ENCODE peak calls at places on chromosomes 5 and 9, in six cellular contexts. One of them, this sample, is unnamed. For H3K36me3, the result is how much of the 10 kb centered on the place peaks cover.

GRCh38 chr5:158406884-158407790 is 548.2 kb upstream of the CLINT1 start:
- ATAC-seq in heart right ventricle: no peak
- ATAC-seq in HCT116: no peak
- ATAC-seq in right lobe of liver: no peak
- ATAC-seq in upper lobe of left lung: no peak
- ATAC-seq in lung: no peak
- ATAC-seq in this sample: no peak

GRCh38 chr9:92631452-92632211 is 38.3 kb downstream of the IPPK start:
- ATAC-seq in heart right ventricle: no peak
- ATAC-seq in HCT116: no peak
- ATAC-seq in right lobe of liver: no peak
- ATAC-seq in upper lobe of left lung: no peak
- ATAC-seq in lung: no peak
- ATAC-seq in this sample: no peak

GRCh38 chr9:101738566-101739183 is at the start of gene GRIN3A:
- ATAC-seq in heart right ventricle: peak
- ATAC-seq in HCT116: no peak
- ATAC-seq in right lobe of liver: peak
- ATAC-seq in upper lobe of left lung: no peak
- ATAC-seq in lung: no peak
- ATAC-seq in this sample: peak

GRCh38 chr5:106875591-106876297 is 795.0 kb downstream of the EFNA5 start:
- ATAC-seq in heart right ventricle: peak
- ATAC-seq in HCT116: peak
- ATAC-seq in right lobe of liver: peak
- ATAC-seq in upper lobe of left lung: peak
- ATAC-seq in lung: peak
- ATAC-seq in this sample: peak

GRCh38 chr5:170248635-170249227 is 15.9 kb downstream of the C5orf58 start:
- ATAC-seq in heart right ventricle: no peak
- ATAC-seq in HCT116: no peak
- ATAC-seq in right lobe of liver: no peak
- ATAC-seq in upper lobe of left lung: no peak
- ATAC-seq in lung: no peak
- ATAC-seq in this sample: no peak

GRCh38 chr5:92780057-92780456 is 801.0 kb downstream of the NR2F1-AS1 start:
- ATAC-seq in heart right ventricle: no peak
- ATAC-seq in HCT116: no peak
- ATAC-seq in right lobe of liver: no peak
- ATAC-seq in upper lobe of left lung: no peak
- ATAC-seq in lung: no peak
- ATAC-seq in this sample: no peak

GRCh38 chr5:65172486-65173129 is 309.1 kb downstream of the ADAMTS6 start:
- ATAC-seq in heart right ventricle: peak
- ATAC-seq in HCT116: no peak
- ATAC-seq in right lobe of liver: no peak
- ATAC-seq in upper lobe of left lung: no peak
- ATAC-seq in lung: no peak
- ATAC-seq in this sample: no peak

GRCh38 chr5:137693307-137693950 is 42.5 kb downstream of the KLHL3 start:
- ATAC-seq in heart right ventricle: no peak
- ATAC-seq in HCT116: no peak
- ATAC-seq in right lobe of liver: peak
- ATAC-seq in upper lobe of left lung: no peak
- ATAC-seq in lung: no peak
- ATAC-seq in this sample: no peak

GRCh38 chr5:74404574-74405310 is 235.8 kb downstream of the ENC1 start:
- ATAC-seq in heart right ventricle: peak
- ATAC-seq in HCT116: no peak
- ATAC-seq in right lobe of liver: peak
- ATAC-seq in upper lobe of left lung: no peak
- ATAC-seq in lung: no peak
- ATAC-seq in this sample: no peak

GRCh38 chr9:37364751-37365360 is 57.6 kb upstream of the GRHPR start:
- ATAC-seq in heart right ventricle: peak
- ATAC-seq in HCT116: peak
- ATAC-seq in right lobe of liver: peak
- ATAC-seq in upper lobe of left lung: no peak
- ATAC-seq in lung: no peak
- ATAC-seq in this sample: no peak

GRCh38 chr9:136204838-136205706 is at the start of gene LHX3:
- ATAC-seq in heart right ventricle: peak
- ATAC-seq in HCT116: peak
- ATAC-seq in right lobe of liver: peak
- ATAC-seq in upper lobe of left lung: no peak
- ATAC-seq in lung: no peak
- ATAC-seq in this sample: no peak

GRCh38 chr9:15824310-15824709 is 271.5 kb downstream of the CCDC171 start:
- ATAC-seq in heart right ventricle: no peak
- ATAC-seq in HCT116: peak
- ATAC-seq in right lobe of liver: no peak
- ATAC-seq in upper lobe of left lung: no peak
- ATAC-seq in lung: no peak
- ATAC-seq in this sample: no peak

GRCh38 chr9:18979367-18979766 is 53.6 kb downstream of the SAXO1 start:
- ATAC-seq in heart right ventricle: peak
- ATAC-seq in HCT116: no peak
- ATAC-seq in right lobe of liver: peak
- ATAC-seq in upper lobe of left lung: no peak
- ATAC-seq in lung: no peak
- ATAC-seq in this sample: no peak

GRCh38 chr5:32231929-32232328 is 57.8 kb upstream of the GOLPH3 start:
- ATAC-seq in heart right ventricle: peak
- ATAC-seq in HCT116: peak
- ATAC-seq in right lobe of liver: no peak
- ATAC-seq in upper lobe of left lung: no peak
- ATAC-seq in lung: no peak
- ATAC-seq in this sample: peak

GRCh38 chr5:68500828-68501227 is 285.3 kb downstream of the PIK3R1 start:
- ATAC-seq in heart right ventricle: no peak
- ATAC-seq in HCT116: no peak
- ATAC-seq in right lobe of liver: no peak
- ATAC-seq in upper lobe of left lung: no peak
- ATAC-seq in lung: no peak
- ATAC-seq in this sample: no peak

GRCh38 chr9:3517377-3518048 is 8.3 kb downstream of the RFX3 start:
- ATAC-seq in heart right ventricle: no peak
- ATAC-seq in HCT116: no peak
- ATAC-seq in right lobe of liver: no peak
- ATAC-seq in upper lobe of left lung: no peak
- ATAC-seq in lung: no peak
- ATAC-seq in this sample: peak

GRCh38 chr9:107237873-107238272 is 45.2 kb upstream of the RAD23B start:
- ATAC-seq in heart right ventricle: no peak
- ATAC-seq in HCT116: no peak
- ATAC-seq in right lobe of liver: no peak
- ATAC-seq in upper lobe of left lung: no peak
- ATAC-seq in lung: no peak
- ATAC-seq in this sample: no peak

GRCh38 chr9:26604076-26604662 is 288.4 kb downstream of the CAAP1 start:
- ATAC-seq in heart right ventricle: no peak
- ATAC-seq in HCT116: no peak
- ATAC-seq in right lobe of liver: no peak
- ATAC-seq in upper lobe of left lung: no peak
- ATAC-seq in lung: no peak
- ATAC-seq in this sample: no peak

GRCh38 chr5:94544031-94544650 is 74.3 kb downstream of the KIAA0825 start:
- ATAC-seq in heart right ventricle: peak
- ATAC-seq in HCT116: no peak
- ATAC-seq in right lobe of liver: peak
- ATAC-seq in upper lobe of left lung: no peak
- ATAC-seq in lung: peak
- ATAC-seq in this sample: no peak

GRCh38 chr5:61614606-61615005 is 282.5 kb downstream of the ZSWIM6 start:
- ATAC-seq in heart right ventricle: no peak
- ATAC-seq in HCT116: no peak
- ATAC-seq in right lobe of liver: no peak
- ATAC-seq in upper lobe of left lung: no peak
- ATAC-seq in lung: no peak
- ATAC-seq in this sample: no peak

GRCh38 chr5:67257500-67257899 is 60.9 kb upstream of the CD180 start:
- ATAC-seq in heart right ventricle: no peak
- ATAC-seq in HCT116: no peak
- ATAC-seq in right lobe of liver: no peak
- ATAC-seq in upper lobe of left lung: no peak
- ATAC-seq in lung: no peak
- ATAC-seq in this sample: peak

GRCh38 chr9:34689512-34689911 is 1.6 kb downstream of the CCL19 start:
- ATAC-seq in heart right ventricle: no peak
- ATAC-seq in HCT116: no peak
- ATAC-seq in right lobe of liver: peak
- ATAC-seq in upper lobe of left lung: no peak
- ATAC-seq in lung: no peak
- ATAC-seq in this sample: no peak

GRCh38 chr5:112192886-112193285 is 226.2 kb downstream of the EPB41L4A start:
- ATAC-seq in heart right ventricle: no peak
- ATAC-seq in HCT116: no peak
- ATAC-seq in right lobe of liver: no peak
- ATAC-seq in upper lobe of left lung: no peak
- ATAC-seq in lung: no peak
- ATAC-seq in this sample: no peak

GRCh38 chr5:171438753-171439152 is 19.3 kb downstream of the FGF18 start:
- ATAC-seq in heart right ventricle: no peak
- ATAC-seq in HCT116: no peak
- ATAC-seq in right lobe of liver: no peak
- ATAC-seq in upper lobe of left lung: no peak
- ATAC-seq in lung: no peak
- ATAC-seq in this sample: no peak

GRCh38 chr5:112245616-112246015 is 173.5 kb downstream of the EPB41L4A start:
- ATAC-seq in heart right ventricle: no peak
- ATAC-seq in HCT116: peak
- ATAC-seq in right lobe of liver: no peak
- ATAC-seq in upper lobe of left lung: no peak
- ATAC-seq in lung: no peak
- ATAC-seq in this sample: no peak

GRCh38 chr9:127183814-127184582 is 61.6 kb upstream of the ANGPTL2 start:
- ATAC-seq in heart right ventricle: peak
- ATAC-seq in HCT116: no peak
- ATAC-seq in right lobe of liver: no peak
- ATAC-seq in upper lobe of left lung: no peak
- ATAC-seq in lung: no peak
- ATAC-seq in this sample: peak

GRCh38 chr5:33631786-33632185 is 191.0 kb downstream of the TARS1 start:
- ATAC-seq in heart right ventricle: no peak
- ATAC-seq in HCT116: no peak
- ATAC-seq in right lobe of liver: no peak
- ATAC-seq in upper lobe of left lung: no peak
- ATAC-seq in lung: no peak
- ATAC-seq in this sample: no peak

DNA sequence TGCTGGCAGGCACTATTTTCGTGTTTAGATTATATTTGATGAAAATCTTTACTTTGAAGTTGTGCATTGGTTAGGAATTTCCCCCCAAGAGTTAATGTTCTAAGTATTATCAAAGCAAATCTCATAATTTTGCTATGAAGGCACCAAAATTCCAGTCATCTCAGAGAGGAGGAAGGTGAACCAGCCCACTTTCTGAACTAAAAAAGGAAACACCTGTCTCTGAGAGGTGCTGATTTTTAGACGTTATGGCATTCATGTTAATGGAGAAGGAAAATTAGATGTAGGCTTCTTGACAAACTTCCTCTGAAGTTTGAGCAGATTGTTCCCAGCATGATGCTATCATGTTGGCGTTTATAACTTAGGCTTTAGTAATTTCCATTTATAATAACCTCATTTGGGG is 432.9 kb upstream of the ACTBL2 start:
- ATAC-seq in heart right ventricle: no peak
- ATAC-seq in HCT116: no peak
- ATAC-seq in right lobe of liver: no peak
- ATAC-seq in upper lobe of left lung: no peak
- ATAC-seq in lung: no peak
- ATAC-seq in this sample: no peak
- H3K27ac ChIP-seq in heart right ventricle: no peak
- H3K27ac ChIP-seq in HCT116: no peak
- H3K27ac ChIP-seq in right lobe of liver: no peak
- H3K27ac ChIP-seq in upper lobe of left lung: no peak
- H3K27ac ChIP-seq in lung: no peak
- H3K27ac ChIP-seq in this sample: no peak

GRCh38 chr5:134563962-134564361 is 38.5 kb downstream of the JADE2 start:
- ATAC-seq in heart right ventricle: no peak
- ATAC-seq in HCT116: no peak
- ATAC-seq in right lobe of liver: no peak
- ATAC-seq in upper lobe of left lung: no peak
- ATAC-seq in lung: no peak
- ATAC-seq in this sample: no peak

GRCh38 chr5:134560698-134561097 is 35.2 kb downstream of the JADE2 start:
- ATAC-seq in heart right ventricle: no peak
- ATAC-seq in HCT116: no peak
- ATAC-seq in right lobe of liver: no peak
- ATAC-seq in upper lobe of left lung: no peak
- ATAC-seq in lung: no peak
- ATAC-seq in this sample: no peak

GRCh38 chr5:134564396-134564795 is 38.9 kb downstream of the JADE2 start:
- ATAC-seq in heart right ventricle: no peak
- ATAC-seq in HCT116: no peak
- ATAC-seq in right lobe of liver: no peak
- ATAC-seq in upper lobe of left lung: no peak
- ATAC-seq in lung: no peak
- ATAC-seq in this sample: no peak

GRCh38 chr5:134559672-134560071 is 34.2 kb downstream of the JADE2 start:
- ATAC-seq in heart right ventricle: no peak
- ATAC-seq in HCT116: no peak
- ATAC-seq in right lobe of liver: no peak
- ATAC-seq in upper lobe of left lung: no peak
- ATAC-seq in lung: no peak
- ATAC-seq in this sample: no peak

GRCh38 chr5:134561871-134562296 is 36.4 kb downstream of the JADE2 start:
- ATAC-seq in heart right ventricle: peak
- ATAC-seq in HCT116: peak
- ATAC-seq in right lobe of liver: peak
- ATAC-seq in upper lobe of left lung: peak
- ATAC-seq in lung: peak
- ATAC-seq in this sample: peak
- TF ChIP-seq CTCF in heart right ventricle: peak
- TF ChIP-seq CTCF in HCT116: peak
- TF ChIP-seq CTCF in right lobe of liver: peak
- TF ChIP-seq CTCF in upper lobe of left lung: peak
- TF ChIP-seq CTCF in lung: peak
- TF ChIP-seq CTCF in this sample: no peak

GRCh38 chr9:128627906-128628305 is 28.7 kb downstream of the DYNC2I2 start:
- ATAC-seq in heart right ventricle: peak
- ATAC-seq in HCT116: peak
- ATAC-seq in right lobe of liver: no peak
- ATAC-seq in upper lobe of left lung: peak
- ATAC-seq in lung: no peak
- ATAC-seq in this sample: no peak
- H3K36me3 ChIP-seq in heart right ventricle: half or more
- H3K36me3 ChIP-seq in HCT116: under half
- H3K36me3 ChIP-seq in right lobe of liver: under half
- H3K36me3 ChIP-seq in upper lobe of left lung: half or more
- H3K36me3 ChIP-seq in lung: half or more
- H3K36me3 ChIP-seq in this sample: under half

DNA sequence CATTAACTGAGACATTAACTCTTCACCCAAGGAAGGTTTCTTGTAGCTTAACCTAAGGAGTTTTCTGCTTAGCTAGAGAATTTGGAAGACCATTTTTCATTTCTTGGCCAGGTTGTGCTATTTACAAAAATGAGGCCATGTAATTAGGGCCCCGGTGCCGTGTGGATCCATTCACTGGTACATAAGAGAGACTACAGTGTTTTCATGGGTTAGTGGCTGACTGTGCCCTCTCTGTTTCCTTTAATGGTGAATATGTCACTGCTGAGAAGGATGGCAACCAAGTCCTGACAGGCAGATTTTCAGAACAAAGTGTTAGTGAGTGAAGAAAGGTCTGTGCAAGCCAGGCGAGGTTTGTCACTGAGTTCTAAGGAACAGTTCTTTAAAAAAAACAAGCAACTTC is 15.4 kb downstream of the MEGF10 start:
- ATAC-seq in heart right ventricle: no peak
- ATAC-seq in HCT116: no peak
- ATAC-seq in right lobe of liver: no peak
- ATAC-seq in upper lobe of left lung: no peak
- ATAC-seq in lung: no peak
- ATAC-seq in this sample: no peak
- H3K27ac ChIP-seq in heart right ventricle: no peak
- H3K27ac ChIP-seq in HCT116: no peak
- H3K27ac ChIP-seq in right lobe of liver: no peak
- H3K27ac ChIP-seq in upper lobe of left lung: no peak
- H3K27ac ChIP-seq in lung: no peak
- H3K27ac ChIP-seq in this sample: no peak

This sample was measured in gastroesophageal sphincter.